ENCODE peak calls at places on chromosome 11, in six cellular contexts. M is mesenchymal stem cell, O is upper lobe of left lung, E is HCT116, R is heart left ventricle, V is osteoblast. Z is an unnamed sample.

GRCh38 chr11:73972187-73972586 is 10.5 kb downstream of the UCP2 start:
- DNase-seq in M (no peak), O (no peak), E (no peak), R (no peak), V (no peak), Z (no peak)

GRCh38 chr11:130868865-130869264 is 47.4 kb downstream of the SNX19 start:
- DNase-seq in E (no peak), O (no peak), M (no peak), R (no peak), V (no peak), Z (no peak)

GRCh38 chr11:94928146-94928995 is 45.0 kb downstream of the CWC15 start:
- DNase-seq in M (peak; percentile 52), E (no peak), V (no peak), R (no peak), O (no peak), Z (no peak)

GRCh38 chr11:11717064-11717725 is 95.4 kb upstream of the GALNT18 start:
- DNase-seq in R (no peak), O (no peak), M (no peak), E (no peak), V (no peak), Z (no peak)

GRCh38 chr11:72721689-72722049 is 30.5 kb downstream of the ARAP1 start:
- DNase-seq in R (peak; percentile 70), O (peak; percentile 80), V (peak; percentile 83), M (no peak), E (no peak), Z (no peak)

GRCh38 chr11:73916435-73916834 is 34.4 kb upstream of the DNAJB13 start:
- DNase-seq in O (no peak), V (peak; percentile 67), E (no peak), R (no peak), M (no peak), Z (no peak)

GRCh38 chr11:124297921-124298320 is 15.8 kb downstream of the OR8D1 start:
- DNase-seq in M (no peak), R (no peak), E (no peak), O (no peak), V (no peak), Z (no peak)

GRCh38 chr11:125202362-125202880 is 37.9 kb downstream of the PKNOX2 start:
- DNase-seq in R (no peak), V (no peak), O (no peak), M (no peak), E (no peak), Z (no peak)

GRCh38 chr11:86062719-86063118 is 6.2 kb downstream of the PICALM start:
- DNase-seq in V (no peak), R (no peak), M (peak; percentile 28), O (no peak), E (no peak), Z (no peak)

GRCh38 chr11:120471131-120471530 is 40.4 kb upstream of the GRIK4 start:
- DNase-seq in O (no peak), R (no peak), E (no peak), V (peak; percentile 64), M (peak; percentile 74), Z (no peak)

GRCh38 chr11:116777056-116777455 is 4.3 kb upstream of the BUD13 start:
- DNase-seq in V (no peak), R (no peak), O (no peak), M (no peak), E (no peak), Z (no peak)

GRCh38 chr11:101987370-101987769 is 59.9 kb upstream of the CFAP300 start:
- DNase-seq in M (no peak), V (no peak), R (no peak), O (no peak), E (no peak), Z (no peak)

GRCh38 chr11:23370580-23371275 is 510.5 kb upstream of the CCDC179 start:
- DNase-seq in R (no peak), O (no peak), V (no peak), M (peak; percentile 4), E (no peak), Z (no peak)

GRCh38 chr11:30760341-30760740 is 174.2 kb upstream of the MPPED2 start:
- DNase-seq in R (no peak), M (no peak), O (no peak), E (no peak), V (no peak), Z (no peak)

GRCh38 chr11:17601206-17602075 is 54.4 kb downstream of the OTOG start:
- DNase-seq in O (no peak), M (no peak), R (no peak), E (no peak), V (peak; percentile 66), Z (no peak)

GRCh38 chr11:117428186-117428855 is 100.7 kb downstream of the CEP164 start:
- DNase-seq in E (no peak), M (no peak), V (peak; percentile 55), O (peak; percentile 73), R (no peak), Z (peak; percentile 56)

GRCh38 chr11:92865352-92865751 is 104.1 kb upstream of the MTNR1B start:
- DNase-seq in O (no peak), M (peak; percentile 6), R (peak; percentile 28), E (no peak), V (no peak), Z (peak; percentile 48)

GRCh38 chr11:124758355-124759267 is 3.5 kb downstream of the ESAM start:
- DNase-seq in E (peak; percentile 59), M (peak; percentile 69), R (peak; percentile 85), V (peak; percentile 97), O (peak; percentile 94), Z (peak; percentile 81)

GRCh38 chr11:61533401-61533800 is 24.9 kb downstream of the LRRC10B start:
- DNase-seq in R (no peak), M (no peak), E (no peak), V (no peak), O (no peak), Z (no peak)

GRCh38 chr11:67352546-67353316 is 615 bp downstream of the POLD4 start:
- DNase-seq in E (no peak), R (peak; percentile 74), V (peak; percentile 72), M (no peak), O (no peak), Z (no peak)

GRCh38 chr11:101748572-101748971 is 164.8 kb upstream of the TRPC6 start:
- DNase-seq in O (no peak), R (no peak), E (no peak), V (no peak), M (no peak), Z (no peak)

GRCh38 chr11:15704064-15704463 is 589.3 kb downstream of the INSC start:
- DNase-seq in E (no peak), M (no peak), R (no peak), O (no peak), V (no peak), Z (no peak)

GRCh38 chr11:84795698-84796097 is 831.4 kb downstream of the DLG2 start:
- DNase-seq in O (peak; percentile 38), R (no peak), E (no peak), M (no peak), V (peak; percentile 15), Z (no peak)

GRCh38 chr11:69339041-69339733 is 45.2 kb downstream of the MYEOV start:
- DNase-seq in V (no peak), E (no peak), O (no peak), R (no peak), M (no peak), Z (peak; percentile 45)

GRCh38 chr11:69344570-69345145 is 50.7 kb downstream of the MYEOV start:
- DNase-seq in V (no peak), R (no peak), E (no peak), M (no peak), O (no peak), Z (peak; percentile 28)

GRCh38 chr11:75273331-75273988 is 32.9 kb downstream of the TPBGL start:
- DNase-seq in M (no peak), E (no peak), R (peak; percentile 13), O (no peak), V (peak; percentile 65), Z (peak; percentile 40)

GRCh38 chr11:2206291-2206690 is 34.7 kb upstream of the TH start:
- DNase-seq in E (no peak), O (no peak), R (no peak), V (peak; percentile 66), M (no peak), Z (peak; percentile 47)

GRCh38 chr11:105923814-105924213 is 98.2 kb downstream of the MSANTD4 start:
- DNase-seq in M (no peak), V (no peak), O (no peak), E (no peak), R (no peak), Z (no peak)

GRCh38 chr11:47478651-47479329 is 29.9 kb upstream of the RAPSN start:
- DNase-seq in V (no peak), R (no peak), E (no peak), O (no peak), M (no peak), Z (no peak)

GRCh38 chr11:47480762-47481161 is 31.8 kb upstream of the RAPSN start:
- DNase-seq in O (no peak), M (peak; percentile 62), R (no peak), V (no peak), E (no peak), Z (no peak)

GRCh38 chr11:47485112-47485511 is 36.2 kb upstream of the RAPSN start:
- DNase-seq in R (no peak), M (no peak), E (no peak), O (no peak), V (no peak), Z (no peak)

GRCh38 chr11:47487421-47487820 is 38.5 kb upstream of the RAPSN start:
- DNase-seq in V (no peak), R (no peak), E (no peak), O (no peak), M (no peak), Z (no peak)

GRCh38 chr11:47483408-47483807 is 34.5 kb upstream of the RAPSN start:
- DNase-seq in M (no peak), V (no peak), R (no peak), O (no peak), E (no peak), Z (no peak)
- H3K36me3 ChIP-seq in M (peaks cover 54% of the 10 kb centered on the region), V (peaks cover 87% of the 10 kb centered on the region), R (peaks cover 84% of the 10 kb centered on the region), O (peaks cover 38% of the 10 kb centered on the region), E (peaks cover 55% of the 10 kb centered on the region), Z (peaks cover 98% of the 10 kb centered on the region)

GRCh38 chr11:110319501-110319900 is 23.1 kb upstream of the RDX start:
- DNase-seq in R (no peak), M (no peak), O (no peak), E (no peak), V (no peak), Z (no peak)
- H3K36me3 ChIP-seq in R (no peaks in the 10 kb centered on the region), M (no peaks in the 10 kb centered on the region), O (no peaks in the 10 kb centered on the region), E (no peaks in the 10 kb centered on the region), V (no peaks in the 10 kb centered on the region), Z (no peaks in the 10 kb centered on the region)

GRCh38 chr11:118635237-118635591 is 27.8 kb downstream of the PHLDB1 start:
- DNase-seq in E (no peak), M (no peak), V (no peak), R (no peak), O (peak; percentile 83), Z (no peak)
- H3K36me3 ChIP-seq in E (no peaks in the 10 kb centered on the region), M (peaks cover 94% of the 10 kb centered on the region), V (peaks cover 81% of the 10 kb centered on the region), R (peaks cover 82% of the 10 kb centered on the region), O (no peaks in the 10 kb centered on the region), Z (peaks cover 71% of the 10 kb centered on the region)

DNA sequence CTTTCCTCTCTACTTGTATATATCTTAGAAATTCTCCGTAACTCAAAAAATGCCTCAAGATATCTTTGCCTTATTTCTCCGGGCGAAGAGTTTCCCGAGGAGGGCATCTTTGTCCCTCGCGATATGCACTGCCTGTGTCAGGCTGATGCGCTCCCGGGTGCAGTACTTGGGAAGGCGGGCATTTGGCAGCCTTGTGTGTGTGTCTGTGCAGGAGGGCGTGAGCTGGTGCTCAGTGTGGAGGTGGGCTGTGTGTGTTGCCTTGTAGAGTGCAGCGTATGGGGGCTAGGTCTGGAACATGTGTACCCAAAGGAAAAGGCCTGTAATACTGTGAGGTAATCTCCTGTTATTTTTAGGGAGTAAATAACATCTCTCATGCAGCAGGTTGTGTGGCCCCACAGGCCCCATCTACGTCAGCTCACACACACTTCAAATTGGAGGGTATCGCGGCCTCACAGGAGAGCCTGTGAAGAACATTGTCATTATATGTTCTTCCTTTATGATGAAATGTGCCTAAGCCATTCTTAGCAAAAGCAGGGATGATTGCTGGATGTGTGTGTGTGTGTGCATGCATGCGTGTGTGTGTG is 77.5 kb downstream of the KCNJ1 start:
- DNase-seq in M (no peak), O (no peak), V (no peak), E (no peak), R (no peak), Z (no peak)
- H3K36me3 ChIP-seq in M (no peaks in the 10 kb centered on the region), O (peaks cover 4% of the 10 kb centered on the region), V (peaks cover 19% of the 10 kb centered on the region), E (no peaks in the 10 kb centered on the region), R (peaks cover 5% of the 10 kb centered on the region), Z (no peaks in the 10 kb centered on the region)

Z was measured in tibial artery.